ENCODE peak calls at places on chromosomes 3 and 15, in ten cellular contexts. F, G, P, Y, T, M, C, Z, E and O are unnamed samples. For H3K9me3, the result is how much of the 10 kb centered on the place peaks cover.

GRCh38 chr3:47475570-47476329 is at the start of gene SCAP:
- DNase-seq in F (peak), G (peak), P (peak), Y (peak), T (peak), M (peak), C (peak), Z (peak), E (peak), O (peak)

GRCh38 chr15:99104788-99105515 is at the start of gene SYNM:
- DNase-seq in F (peak), G (peak), P (peak), Y (peak), T (peak), M (peak), C (peak), Z (peak), E (peak), O (peak)

GRCh38 chr3:156742401-156742800 is 68.0 kb downstream of the TIPARP start:
- DNase-seq in F (no peak), G (no peak), P (no peak), Y (no peak), T (no peak), M (no peak), C (no peak), Z (no peak), E (no peak), O (no peak)

GRCh38 chr3:189267981-189268613 is 96.3 kb downstream of the TPRG1 start:
- DNase-seq in F (no peak), G (no peak), P (no peak), Y (no peak), T (no peak), M (peak), C (no peak), Z (peak), E (peak), O (peak)

GRCh38 chr3:61132062-61132461 is 119.2 kb downstream of the FHIT start:
- DNase-seq in F (no peak), G (no peak), P (no peak), Y (no peak), T (no peak), M (no peak), C (no peak), Z (no peak), E (no peak), O (no peak)

GRCh38 chr3:178456942-178457341 is 79.3 kb upstream of the KCNMB2 start:
- DNase-seq in F (no peak), G (no peak), P (no peak), Y (no peak), T (no peak), M (no peak), C (no peak), Z (no peak), E (no peak), O (no peak)

GRCh38 chr3:9136746-9137434 is 112.6 kb downstream of the SRGAP3 start:
- DNase-seq in F (no peak), G (no peak), P (no peak), Y (no peak), T (no peak), M (no peak), C (no peak), Z (no peak), E (no peak), O (no peak)

GRCh38 chr3:70090322-70090913 is 90.9 kb downstream of the SAMMSON start:
- DNase-seq in F (peak), G (no peak), P (peak), Y (no peak), T (no peak), M (peak), C (no peak), Z (peak), E (no peak), O (no peak)

GRCh38 chr15:41789237-41789636 is 15.0 kb downstream of the MAPKBP1 start:
- DNase-seq in F (no peak), G (no peak), P (no peak), Y (no peak), T (no peak), M (no peak), C (no peak), Z (no peak), E (no peak), O (no peak)

GRCh38 chr15:62066663-62067447 is at the start of gene C2CD4A:
- DNase-seq in F (no peak), G (peak), P (peak), Y (peak), T (peak), M (peak), C (peak), Z (peak), E (peak), O (no peak)

GRCh38 chr15:70672081-70672480 is 91.3 kb downstream of the UACA start:
- DNase-seq in F (no peak), G (no peak), P (no peak), Y (no peak), T (no peak), M (no peak), C (no peak), Z (no peak), E (no peak), O (no peak)

GRCh38 chr3:100603449-100603848 is 6.0 kb upstream of the ADGRG7 start:
- DNase-seq in F (peak), G (no peak), P (peak), Y (no peak), T (no peak), M (peak), C (peak), Z (peak), E (no peak), O (no peak)

GRCh38 chr3:55292360-55292759 is 194.7 kb downstream of the WNT5A start:
- DNase-seq in F (no peak), G (no peak), P (no peak), Y (no peak), T (no peak), M (no peak), C (no peak), Z (no peak), E (peak), O (no peak)

GRCh38 chr3:97934980-97935695 is 37.1 kb downstream of the RIOX2 start:
- DNase-seq in F (no peak), G (no peak), P (no peak), Y (no peak), T (no peak), M (no peak), C (no peak), Z (no peak), E (no peak), O (no peak)

GRCh38 chr3:97935842-97936241 is 36.4 kb downstream of the RIOX2 start:
- DNase-seq in F (no peak), G (no peak), P (no peak), Y (no peak), T (no peak), M (no peak), C (no peak), Z (no peak), E (peak), O (no peak)

GRCh38 chr3:97938444-97938843 is 33.8 kb downstream of the RIOX2 start:
- DNase-seq in F (no peak), G (no peak), P (peak), Y (no peak), T (no peak), M (peak), C (no peak), Z (no peak), E (no peak), O (no peak)

GRCh38 chr3:97940034-97940433 is 32.2 kb downstream of the RIOX2 start:
- DNase-seq in F (no peak), G (no peak), P (no peak), Y (no peak), T (no peak), M (no peak), C (peak), Z (no peak), E (no peak), O (no peak)

GRCh38 chr3:97937205-97937604 is 35.0 kb downstream of the RIOX2 start:
- DNase-seq in F (no peak), G (no peak), P (no peak), Y (no peak), T (no peak), M (no peak), C (no peak), Z (no peak), E (no peak), O (no peak)
- H3K9me3 ChIP-seq in F (under half), G (under half), P (under half), Y (under half), T (under half), M (under half), C (under half), Z (under half), E (under half), O (under half)

DNA sequence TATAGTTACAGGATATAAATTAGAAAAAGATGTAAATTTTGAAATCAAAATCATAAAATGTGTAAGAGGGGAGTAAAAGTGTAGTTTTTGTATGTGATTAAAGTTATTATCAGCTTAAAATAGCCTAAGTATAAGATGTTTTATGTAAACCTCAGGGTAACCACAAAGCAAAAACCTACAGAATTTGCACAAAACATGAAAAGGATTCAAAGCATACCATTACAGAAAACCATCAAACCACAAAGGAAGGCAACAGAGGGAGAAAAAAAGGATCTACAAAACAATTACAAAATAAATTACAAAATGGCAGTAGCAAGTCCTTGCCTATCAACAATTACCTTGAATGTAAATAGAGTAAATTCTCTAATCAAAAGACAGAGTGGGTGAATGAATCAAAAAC is 36.7 kb upstream of the MYLK start:
- DNase-seq in F (no peak), G (no peak), P (no peak), Y (no peak), T (no peak), M (no peak), C (no peak), Z (no peak), E (no peak), O (no peak)
- H3K9me3 ChIP-seq in F (under half), G (under half), P (under half), Y (under half), T (under half), M (under half), C (under half), Z (under half), E (under half), O (under half)

DNA sequence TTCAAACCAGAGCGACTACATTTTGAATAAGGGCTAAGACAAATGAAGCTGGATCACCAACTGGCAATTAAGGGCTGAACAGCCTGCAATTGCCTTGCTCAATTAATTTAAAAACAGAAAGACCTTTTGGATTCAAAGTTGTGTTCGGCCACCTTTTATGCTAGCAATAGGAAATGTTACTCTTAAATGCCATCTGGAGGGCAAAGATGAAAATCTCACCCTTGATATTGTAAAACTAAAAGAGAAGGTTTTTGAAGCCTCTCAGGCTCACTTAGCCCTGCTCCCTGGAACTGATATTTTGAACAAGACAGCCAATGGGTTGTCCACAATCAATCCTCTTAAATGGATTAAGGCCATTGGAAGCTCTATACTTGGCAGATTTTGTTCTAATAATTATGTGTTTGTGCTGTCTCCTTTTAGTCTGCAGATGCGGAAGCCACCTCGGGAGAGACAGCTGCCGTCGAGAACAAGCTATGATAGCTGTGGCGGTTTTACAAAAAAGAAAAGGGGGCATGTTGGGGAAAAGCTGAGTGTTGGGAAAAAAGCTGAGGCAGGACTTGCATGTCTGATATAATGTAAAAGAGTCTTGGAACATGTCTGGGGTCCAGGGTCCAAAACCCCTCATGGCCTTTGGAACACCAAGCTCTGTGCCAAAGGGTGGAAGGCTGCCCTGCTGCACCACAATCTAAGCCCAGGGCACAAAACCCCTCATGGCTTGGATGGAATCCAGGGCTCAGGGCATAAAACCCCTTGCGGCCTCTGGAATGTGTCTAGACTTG is 44.4 kb downstream of the ACAD9 start:
- DNase-seq in F (no peak), G (no peak), P (no peak), Y (no peak), T (no peak), M (no peak), C (no peak), Z (no peak), E (no peak), O (no peak)
- H3K9me3 ChIP-seq in F (under half), G (under half), P (under half), Y (under half), T (under half), M (under half), C (under half), Z (under half), E (under half), O (under half)

DNA sequence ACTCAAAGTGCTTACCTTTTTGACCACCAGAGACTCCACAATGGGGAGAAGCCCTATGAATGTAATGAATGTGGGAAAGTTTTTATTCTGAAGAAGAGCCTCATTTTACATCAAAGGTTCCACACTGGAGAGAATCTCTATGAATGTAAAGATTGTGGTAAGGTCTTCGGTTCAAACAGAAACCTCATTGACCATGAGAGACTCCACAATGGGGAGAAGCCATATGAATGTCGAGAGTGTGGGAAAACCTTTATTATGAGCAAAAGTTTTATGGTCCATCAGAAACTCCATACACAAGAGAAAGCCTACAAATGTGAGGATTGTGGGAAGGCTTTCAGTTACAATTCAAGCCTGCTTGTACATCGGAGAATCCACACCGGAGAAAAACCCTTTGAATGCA is 5.5 kb upstream of the ZNF35 start:
- DNase-seq in F (no peak), G (no peak), P (no peak), Y (no peak), T (no peak), M (no peak), C (no peak), Z (no peak), E (no peak), O (no peak)
- H3K9me3 ChIP-seq in F (under half), G (under half), P (under half), Y (under half), T (under half), M (under half), C (under half), Z (half or more), E (under half), O (under half)

GRCh38 chr15:100242989-100243388 is 98.8 kb downstream of the ADAMTS17 start:
- DNase-seq in F (no peak), G (no peak), P (no peak), Y (no peak), T (no peak), M (no peak), C (no peak), Z (no peak), E (no peak), O (no peak)
- H3K9me3 ChIP-seq in F (under half), G (under half), P (half or more), Y (under half), T (under half), M (under half), C (under half), Z (under half), E (under half), O (under half)